ENCODE peak calls at places on chromosomes 3 and 15, in four cellular contexts. One of them, this sample, is unnamed.

GRCh38 chr3:50339485-50340196 is 995 bp downstream of the RASSF1 start:
- DNase-seq in left ventricle myocardium inferior: no peak
- DNase-seq in colonic mucosa: peak
- DNase-seq in BE2C: no peak
- DNase-seq in this sample: peak

GRCh38 chr15:40081691-40082194 is 26.9 kb downstream of the BMF start:
- DNase-seq in left ventricle myocardium inferior: peak
- DNase-seq in colonic mucosa: peak
- DNase-seq in BE2C: peak
- DNase-seq in this sample: peak

GRCh38 chr3:55906896-55907295 is 419.8 kb upstream of the WNT5A start:
- DNase-seq in left ventricle myocardium inferior: no peak
- DNase-seq in colonic mucosa: no peak
- DNase-seq in BE2C: no peak
- DNase-seq in this sample: no peak

GRCh38 chr3:179046497-179047353 is 24.9 kb downstream of the ZMAT3 start:
- DNase-seq in left ventricle myocardium inferior: no peak
- DNase-seq in colonic mucosa: no peak
- DNase-seq in BE2C: no peak
- DNase-seq in this sample: no peak

GRCh38 chr3:54045416-54045815 is 76.9 kb upstream of the CACNA2D3 start:
- DNase-seq in left ventricle myocardium inferior: no peak
- DNase-seq in colonic mucosa: no peak
- DNase-seq in BE2C: no peak
- DNase-seq in this sample: peak

GRCh38 chr3:9721015-9721697 is 10.4 kb upstream of the BRPF1 start:
- DNase-seq in left ventricle myocardium inferior: no peak
- DNase-seq in colonic mucosa: no peak
- DNase-seq in BE2C: peak
- DNase-seq in this sample: no peak

GRCh38 chr15:89054873-89055272 is 33.4 kb upstream of the ABHD2 start:
- DNase-seq in left ventricle myocardium inferior: no peak
- DNase-seq in colonic mucosa: no peak
- DNase-seq in BE2C: no peak
- DNase-seq in this sample: no peak

GRCh38 chr3:45112939-45113338 is 33.2 kb downstream of the CDCP1 start:
- DNase-seq in left ventricle myocardium inferior: no peak
- DNase-seq in colonic mucosa: no peak
- DNase-seq in BE2C: no peak
- DNase-seq in this sample: peak

GRCh38 chr3:133040696-133041523 is 2.7 kb downstream of the TMEM108 start:
- DNase-seq in left ventricle myocardium inferior: peak
- DNase-seq in colonic mucosa: peak
- DNase-seq in BE2C: peak
- DNase-seq in this sample: peak

GRCh38 chr3:169812124-169812843 is 386 bp upstream of the LRRIQ4 start:
- DNase-seq in left ventricle myocardium inferior: peak
- DNase-seq in colonic mucosa: peak
- DNase-seq in BE2C: peak
- DNase-seq in this sample: peak

GRCh38 chr15:57500979-57501576 is 90.6 kb upstream of the MYZAP start:
- DNase-seq in left ventricle myocardium inferior: no peak
- DNase-seq in colonic mucosa: no peak
- DNase-seq in BE2C: no peak
- DNase-seq in this sample: peak

GRCh38 chr3:171772427-171773056 is 37.7 kb downstream of the PLD1 start:
- DNase-seq in left ventricle myocardium inferior: no peak
- DNase-seq in colonic mucosa: peak
- DNase-seq in BE2C: peak
- DNase-seq in this sample: peak

GRCh38 chr15:89051875-89052274 is 36.4 kb upstream of the ABHD2 start:
- DNase-seq in left ventricle myocardium inferior: no peak
- DNase-seq in colonic mucosa: no peak
- DNase-seq in BE2C: no peak
- DNase-seq in this sample: peak

GRCh38 chr3:170154084-170154483 is 27.4 kb downstream of the PHC3 start:
- DNase-seq in left ventricle myocardium inferior: no peak
- DNase-seq in colonic mucosa: no peak
- DNase-seq in BE2C: no peak
- DNase-seq in this sample: peak

GRCh38 chr15:81181220-81181619 is 15.5 kb upstream of the IL16 start:
- DNase-seq in left ventricle myocardium inferior: no peak
- DNase-seq in colonic mucosa: no peak
- DNase-seq in BE2C: no peak
- DNase-seq in this sample: no peak

GRCh38 chr15:40988157-40988556 is 34.9 kb downstream of the CHAC1 start:
- DNase-seq in left ventricle myocardium inferior: no peak
- DNase-seq in colonic mucosa: no peak
- DNase-seq in BE2C: no peak
- DNase-seq in this sample: no peak

GRCh38 chr3:103002447-103002846 is 567.6 kb downstream of the ZPLD1 start:
- DNase-seq in left ventricle myocardium inferior: no peak
- DNase-seq in colonic mucosa: no peak
- DNase-seq in BE2C: no peak
- DNase-seq in this sample: no peak

GRCh38 chr15:46576611-46577010 is 941.8 kb downstream of the SQOR start:
- DNase-seq in left ventricle myocardium inferior: no peak
- DNase-seq in colonic mucosa: peak
- DNase-seq in BE2C: no peak
- DNase-seq in this sample: no peak

GRCh38 chr15:100867476-100867875 is 12.2 kb upstream of the ALDH1A3 start:
- DNase-seq in left ventricle myocardium inferior: no peak
- DNase-seq in colonic mucosa: no peak
- DNase-seq in BE2C: no peak
- DNase-seq in this sample: no peak

GRCh38 chr3:168457973-168458539 is 362.3 kb upstream of the GOLIM4 start:
- DNase-seq in left ventricle myocardium inferior: no peak
- DNase-seq in colonic mucosa: no peak
- DNase-seq in BE2C: no peak
- DNase-seq in this sample: no peak

GRCh38 chr3:122533931-122534334 is 19.2 kb upstream of the KPNA1 start:
- DNase-seq in left ventricle myocardium inferior: no peak
- DNase-seq in colonic mucosa: no peak
- DNase-seq in BE2C: peak
- DNase-seq in this sample: peak

GRCh38 chr3:46271910-46272309 is 29.6 kb downstream of the CCR3 start:
- DNase-seq in left ventricle myocardium inferior: no peak
- DNase-seq in colonic mucosa: no peak
- DNase-seq in BE2C: no peak
- DNase-seq in this sample: no peak

GRCh38 chr3:136255672-136256406 is 5.7 kb downstream of the PCCB start:
- DNase-seq in left ventricle myocardium inferior: no peak
- DNase-seq in colonic mucosa: no peak
- DNase-seq in BE2C: no peak
- DNase-seq in this sample: no peak

GRCh38 chr15:74692327-74692726 is 3.5 kb downstream of the EDC3 start:
- DNase-seq in left ventricle myocardium inferior: no peak
- DNase-seq in colonic mucosa: no peak
- DNase-seq in BE2C: no peak
- DNase-seq in this sample: no peak

GRCh38 chr15:40633178-40633577 is 39.1 kb downstream of the KNL1 start:
- DNase-seq in left ventricle myocardium inferior: no peak
- DNase-seq in colonic mucosa: no peak
- DNase-seq in BE2C: no peak
- DNase-seq in this sample: peak

GRCh38 chr15:42036991-42037390 is 16.1 kb upstream of the PLA2G4E start:
- DNase-seq in left ventricle myocardium inferior: no peak
- DNase-seq in colonic mucosa: no peak
- DNase-seq in BE2C: no peak
- DNase-seq in this sample: no peak

GRCh38 chr15:42034628-42035177 is 13.9 kb upstream of the PLA2G4E start:
- DNase-seq in left ventricle myocardium inferior: no peak
- DNase-seq in colonic mucosa: no peak
- DNase-seq in BE2C: no peak
- DNase-seq in this sample: no peak

GRCh38 chr15:42033214-42033873 is 12.5 kb upstream of the PLA2G4E start:
- DNase-seq in left ventricle myocardium inferior: no peak
- DNase-seq in colonic mucosa: no peak
- DNase-seq in BE2C: no peak
- DNase-seq in this sample: no peak

GRCh38 chr15:42036112-42036905 is 15.5 kb upstream of the PLA2G4E start:
- DNase-seq in left ventricle myocardium inferior: no peak
- DNase-seq in colonic mucosa: no peak
- DNase-seq in BE2C: no peak
- DNase-seq in this sample: no peak

GRCh38 chr15:42035362-42035761 is 14.5 kb upstream of the PLA2G4E start:
- DNase-seq in left ventricle myocardium inferior: no peak
- DNase-seq in colonic mucosa: peak
- DNase-seq in BE2C: no peak
- DNase-seq in this sample: peak
- H3K4me3 ChIP-seq in left ventricle myocardium inferior: no peak
- H3K4me3 ChIP-seq in colonic mucosa: no peak
- H3K4me3 ChIP-seq in BE2C: no peak
- H3K4me3 ChIP-seq in this sample: no peak

DNA sequence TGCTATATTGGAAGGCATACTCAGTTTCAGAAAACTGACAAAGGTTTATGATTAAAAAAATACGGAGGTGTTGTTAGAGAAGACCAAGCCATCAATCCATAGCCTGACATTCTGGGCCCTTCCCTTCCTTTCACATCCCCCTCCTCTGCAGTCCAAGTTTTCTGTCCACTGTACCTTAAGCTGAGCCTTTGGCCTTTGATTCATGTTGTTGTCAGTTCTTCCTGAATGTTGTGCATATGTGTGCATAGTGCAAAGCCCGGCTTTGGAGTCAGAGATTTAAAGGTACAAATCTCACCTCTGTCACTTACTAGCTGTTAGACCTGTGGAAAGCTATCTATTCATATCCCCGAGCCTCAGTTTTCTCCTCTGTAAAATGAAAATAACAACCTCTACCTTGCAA is 104.9 kb upstream of the AGBL1 start:
- DNase-seq in left ventricle myocardium inferior: no peak
- DNase-seq in colonic mucosa: no peak
- DNase-seq in BE2C: no peak
- DNase-seq in this sample: no peak
- TF ChIP-seq CTCF in left ventricle myocardium inferior: no peak
- TF ChIP-seq CTCF in colonic mucosa: no peak
- TF ChIP-seq CTCF in BE2C: no peak
- TF ChIP-seq CTCF in this sample: no peak

GRCh38 chr15:65335278-65336055 is 31.0 kb downstream of the RNU5B-1 start:
- DNase-seq in left ventricle myocardium inferior: no peak
- DNase-seq in colonic mucosa: no peak
- DNase-seq in BE2C: no peak
- DNase-seq in this sample: no peak

GRCh38 chr15:65333441-65333820 is 29.0 kb downstream of the RNU5B-1 start:
- DNase-seq in left ventricle myocardium inferior: no peak
- DNase-seq in colonic mucosa: no peak
- DNase-seq in BE2C: no peak
- DNase-seq in this sample: no peak

GRCh38 chr15:65333863-65334262 is 29.4 kb downstream of the RNU5B-1 start:
- DNase-seq in left ventricle myocardium inferior: no peak
- DNase-seq in colonic mucosa: no peak
- DNase-seq in BE2C: peak
- DNase-seq in this sample: no peak

GRCh38 chr15:65336369-65336766 is 31.9 kb downstream of the RNU5B-1 start:
- DNase-seq in left ventricle myocardium inferior: no peak
- DNase-seq in colonic mucosa: no peak
- DNase-seq in BE2C: no peak
- DNase-seq in this sample: no peak

GRCh38 chr15:65334586-65335231 is 30.2 kb downstream of the RNU5B-1 start:
- DNase-seq in left ventricle myocardium inferior: no peak
- DNase-seq in colonic mucosa: no peak
- DNase-seq in BE2C: peak
- DNase-seq in this sample: no peak
- H3K4me3 ChIP-seq in left ventricle myocardium inferior: no peak
- H3K4me3 ChIP-seq in colonic mucosa: no peak
- H3K4me3 ChIP-seq in BE2C: no peak
- H3K4me3 ChIP-seq in this sample: no peak

DNA sequence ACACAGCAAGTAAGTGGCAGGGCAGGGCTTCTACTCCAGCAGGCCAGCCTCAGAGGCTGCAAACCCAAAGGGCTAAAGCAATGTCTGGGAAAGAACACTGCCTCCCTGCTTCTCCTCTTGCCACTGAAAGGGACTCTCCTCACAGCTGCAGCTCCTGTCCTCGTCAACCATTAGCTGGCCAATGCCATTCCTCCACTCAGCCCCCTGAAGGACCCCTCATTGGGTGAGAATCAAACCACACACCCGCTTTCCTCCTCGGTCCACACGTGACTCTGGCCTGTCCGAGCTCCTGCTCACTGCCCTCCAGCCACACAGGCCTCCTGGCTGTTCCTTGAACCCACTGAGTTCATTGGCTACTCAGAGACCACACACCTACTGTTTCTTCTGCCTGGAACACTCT is 253.7 kb upstream of the TLE3 start:
- DNase-seq in left ventricle myocardium inferior: no peak
- DNase-seq in colonic mucosa: no peak
- DNase-seq in BE2C: no peak
- DNase-seq in this sample: no peak
- TF ChIP-seq CTCF in left ventricle myocardium inferior: no peak
- TF ChIP-seq CTCF in colonic mucosa: no peak
- TF ChIP-seq CTCF in BE2C: no peak
- TF ChIP-seq CTCF in this sample: no peak